ENCODE peak calls at places on chromosomes 13 and 19, in eight cellular contexts. G is K562, S is body of pancreas, Q is suprapubic skin, Z is NB4, W is A549, C is adrenal gland, H is IMR-90. R is an unnamed sample.

GRCh38 chr19:30555788-30556110 is 183.6 kb downstream of the ZNF536 start:
- DNase-seq in W (no peak), S (no peak), H (no peak), Z (no peak), C (no peak), G (no peak), Q (no peak), R (no peak)

GRCh38 chr19:35995655-35995993 is 636 bp downstream of the SDHAF1 start:
- DNase-seq in Z (peak; percentile 66), W (peak; percentile 69), G (peak; percentile 79), S (peak; percentile 58), C (peak; percentile 45), H (peak; percentile 8), Q (no peak), R (peak; percentile 76)

GRCh38 chr19:49339364-49340068 is 4.3 kb downstream of the CD37 start:
- DNase-seq in S (peak; percentile 95), Z (no peak), G (peak; percentile 51), W (no peak), H (peak; percentile 50), Q (peak; percentile 88), C (peak; percentile 87), R (no peak)

GRCh38 chr19:18194554-18195238 is 1.7 kb downstream of the MPV17L2 start:
- DNase-seq in H (peak; percentile 34), Z (no peak), G (peak; percentile 83), Q (peak; percentile 69), W (no peak), C (peak; percentile 81), S (peak; percentile 47), R (peak; percentile 62)

GRCh38 chr19:49801966-49802661 is 11.0 kb downstream of the FUZ start:
- DNase-seq in Q (peak; percentile 90), C (peak; percentile 97), H (peak; percentile 86), G (no peak), Z (no peak), W (peak; percentile 77), S (peak; percentile 83), R (no peak)

GRCh38 chr13:99356216-99357089 is 49.3 kb upstream of the GPR183 start:
- DNase-seq in G (no peak), S (no peak), H (peak; percentile 87), Z (no peak), C (peak; percentile 68), W (no peak), Q (no peak), R (peak; percentile 74)

GRCh38 chr19:33905473-33905936 is 108.8 kb downstream of the KCTD15 start:
- DNase-seq in G (no peak), Z (no peak), Q (no peak), H (no peak), S (peak; percentile 49), W (no peak), C (no peak), R (no peak)

GRCh38 chr13:100428966-100429365 is 159.6 kb downstream of the GGACT start:
- DNase-seq in Q (no peak), H (peak; percentile 13), G (no peak), Z (no peak), S (no peak), C (no peak), W (no peak), R (no peak)

GRCh38 chr13:108227651-108228272 is 9.6 kb downstream of the ABHD13 start:
- DNase-seq in W (peak; percentile 30), Q (no peak), G (peak; percentile 14), H (peak; percentile 52), Z (peak; percentile 64), S (no peak), C (no peak), R (peak; percentile 52)

GRCh38 chr13:28340272-28340793 is 154.6 kb downstream of the FLT1 start:
- DNase-seq in Z (no peak), W (no peak), H (peak; percentile 66), C (no peak), G (no peak), Q (no peak), S (no peak), R (no peak)

GRCh38 chr13:83547043-83547442 is 335.2 kb downstream of the SLITRK1 start:
- DNase-seq in S (no peak), W (no peak), Z (no peak), Q (no peak), H (no peak), G (no peak), C (no peak), R (no peak)

GRCh38 chr13:38582133-38582532 is 104.7 kb upstream of the FREM2 start:
- DNase-seq in G (peak; percentile 7), Q (no peak), C (no peak), H (peak; percentile 16), Z (peak; percentile 51), W (peak; percentile 32), S (peak; percentile 14), R (peak; percentile 21)

GRCh38 chr13:51479199-51479523 is 26.3 kb upstream of the INTS6 start:
- DNase-seq in C (no peak), H (peak; percentile 71), G (no peak), Z (no peak), Q (no peak), W (no peak), S (no peak), R (no peak)

DNA sequence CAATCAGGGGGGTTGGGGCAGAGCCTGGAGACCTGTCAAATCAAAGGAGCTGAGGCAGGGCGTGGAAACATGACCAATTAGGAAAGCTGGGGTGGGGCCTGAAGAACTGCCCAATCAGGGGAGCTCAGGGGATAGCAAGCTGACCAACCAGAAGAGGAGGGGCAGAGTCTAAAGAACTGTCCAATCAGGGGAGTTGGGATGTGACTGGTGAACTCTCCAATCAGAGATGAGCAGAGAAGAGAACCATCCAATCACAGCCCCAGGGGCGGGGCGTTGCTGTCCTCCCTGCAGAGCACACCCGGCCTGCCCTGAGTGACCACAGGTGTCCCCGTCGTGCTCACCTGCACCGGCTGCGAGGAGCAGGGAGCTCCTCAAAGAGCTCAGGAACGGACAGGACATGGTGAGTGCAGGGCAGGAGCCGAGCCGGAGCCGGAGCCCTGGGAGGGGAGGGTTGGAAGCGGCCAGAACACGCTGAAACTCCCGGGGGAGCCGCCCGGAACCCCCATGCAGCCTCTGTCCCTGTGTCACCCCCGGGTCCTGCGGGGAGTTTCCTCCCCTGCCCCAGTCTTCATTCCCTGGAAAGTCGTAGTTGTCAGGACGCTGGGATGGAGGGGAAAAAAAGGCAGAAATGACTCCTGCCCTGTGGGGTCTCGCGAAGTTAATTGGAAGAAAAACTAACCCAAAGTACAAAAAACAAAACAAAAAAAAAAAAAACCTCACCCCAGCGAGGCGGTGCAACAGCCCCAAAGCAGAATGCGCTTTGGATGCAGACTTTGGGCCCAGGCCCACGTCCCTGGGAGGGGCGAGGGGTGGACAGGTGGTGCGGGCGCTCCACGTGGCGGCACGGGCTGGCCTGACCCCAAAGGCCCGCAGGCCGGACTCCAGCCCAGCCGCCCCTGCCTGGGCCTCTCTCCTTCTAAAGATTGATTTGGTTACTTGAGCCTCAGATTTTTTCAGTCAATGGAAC is at the start of gene ZNF556:
- DNase-seq in W (peak; percentile 19), C (peak; percentile 40), G (peak; percentile 64), H (no peak), S (no peak), Q (no peak), Z (peak; percentile 11), R (no peak)
- TF ChIP-seq POLR2A in W (no peak), C (no peak), G (no peak), H (no peak), S (no peak), Q (no peak), Z (no peak), R (no peak)

DNA sequence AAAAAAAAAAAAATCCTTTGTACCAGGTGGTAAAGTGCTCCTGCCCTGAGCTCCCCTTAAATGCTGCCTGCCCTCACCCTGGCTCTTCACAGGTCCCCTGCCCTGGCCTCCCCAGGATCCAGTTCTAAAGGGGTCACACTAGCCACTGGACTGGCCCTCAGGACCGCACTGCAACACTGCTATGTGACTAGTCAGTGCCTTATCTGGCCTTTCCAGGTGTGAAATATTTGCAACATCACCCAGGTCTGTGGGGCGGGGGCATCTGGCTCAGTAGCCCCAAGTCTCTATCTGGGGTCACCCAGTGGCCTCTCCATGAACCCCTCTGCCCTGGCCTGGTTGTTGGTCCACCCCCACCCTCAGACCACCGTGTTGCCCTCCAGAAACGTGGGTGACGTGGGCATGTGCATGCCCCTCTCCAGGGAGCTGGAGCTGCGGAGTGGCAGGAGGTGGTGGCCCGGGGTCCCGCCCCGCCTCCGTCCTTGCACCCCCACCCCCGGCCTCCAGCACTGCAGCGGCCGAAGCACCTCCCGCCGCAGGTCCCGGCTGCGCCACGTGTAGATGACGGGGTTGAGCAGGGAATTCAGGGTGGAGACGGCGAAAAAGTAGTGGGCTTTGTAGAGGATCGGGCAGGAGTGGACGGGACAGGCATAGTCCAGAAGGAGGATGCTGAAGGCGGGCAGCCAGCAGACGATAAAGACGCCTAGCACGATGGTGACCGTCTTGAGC is 7.5 kb downstream of the S1PR2 start:
- DNase-seq in W (no peak), S (no peak), G (no peak), C (no peak), Z (no peak), H (no peak), Q (no peak), R (no peak)
- TF ChIP-seq POLR2A in W (no peak), S (no peak), G (no peak), C (no peak), Z (no peak), H (no peak), Q (no peak), R (no peak)

GRCh38 chr19:37906868-37907734 is at the start of gene SIPA1L3:
- DNase-seq in Q (peak; percentile 95), Z (peak; percentile 95), G (peak; percentile 86), H (peak; percentile 94), S (peak; percentile 95), W (peak; percentile 99), C (peak; percentile 96), R (peak; percentile 93)
- TF ChIP-seq POLR2A in Q (no peak), Z (peak; percentile 25), G (no peak), H (peak; percentile 91), S (peak; percentile 58), W (peak; percentile 74), C (peak; percentile 20), R (no peak)

GRCh38 chr13:24274452-24274971 is 34.9 kb upstream of the C1QTNF9 start:
- DNase-seq in Q (no peak), G (no peak), S (no peak), H (peak; percentile 59), Z (no peak), W (no peak), C (peak; percentile 33), R (peak; percentile 21)

GRCh38 chr13:24272452-24273161 is 36.8 kb upstream of the C1QTNF9 start:
- DNase-seq in G (no peak), W (no peak), C (peak; percentile 51), Z (no peak), S (no peak), Q (no peak), H (no peak), R (no peak)

GRCh38 chr13:24271611-24272451 is 37.5 kb upstream of the C1QTNF9 start:
- DNase-seq in W (no peak), Q (no peak), Z (peak; percentile 59), C (peak; percentile 90), S (peak; percentile 91), G (no peak), H (peak; percentile 76), R (peak; percentile 38)

GRCh38 chr13:24275041-24275440 is 34.3 kb upstream of the C1QTNF9 start:
- DNase-seq in S (no peak), Z (no peak), H (no peak), Q (no peak), G (no peak), W (no peak), C (peak; percentile 17), R (no peak)

DNA sequence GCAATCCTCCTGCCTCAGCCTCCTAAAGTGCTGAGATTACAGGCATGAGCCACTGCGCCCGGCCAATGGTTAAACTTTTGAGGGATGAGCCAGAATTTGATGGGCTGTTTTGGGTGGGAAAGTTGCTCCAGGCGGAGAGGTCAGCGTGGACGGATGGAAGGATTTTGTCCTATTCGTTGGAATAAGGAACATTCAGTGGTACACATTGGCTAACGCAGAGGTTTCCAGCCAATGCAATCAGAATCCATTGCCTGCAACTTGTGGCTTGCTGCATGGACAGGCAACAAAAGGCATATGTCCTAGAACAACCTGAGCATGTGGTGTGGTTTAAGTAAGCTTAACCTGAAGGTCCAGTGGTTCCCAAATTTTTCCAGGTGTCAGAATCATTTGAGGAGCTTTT is 35.5 kb upstream of the C1QTNF9 start:
- DNase-seq in H (no peak), G (no peak), Z (no peak), W (no peak), C (peak; percentile 14), Q (no peak), S (no peak), R (no peak)
- TF ChIP-seq POLR2A in H (no peak), G (no peak), Z (no peak), W (no peak), C (no peak), Q (no peak), S (no peak), R (no peak)

R was measured in erythroblast.